ENCODE peak calls at places on chromosome 6, in six cellular contexts. H is ovary, Y is tibial nerve, M is IMR-90, E is body of pancreas, N is esophagus muscularis mucosa. F is an unnamed sample.

GRCh38 chr6:82875573-82876185 is 190.0 kb downstream of the UBE3D start:
- DNase-seq in H (no peak), Y (no peak), M (peak), E (no peak), N (peak), F (no peak)

GRCh38 chr6:157056275-157056674 is 267.0 kb downstream of the TMEM242 start:
- DNase-seq in H (no peak), Y (no peak), M (no peak), E (no peak), N (no peak), F (no peak)

GRCh38 chr6:155213611-155214372 is 50.0 kb upstream of the CLDN20 start:
- DNase-seq in H (no peak), Y (no peak), M (no peak), E (no peak), N (no peak), F (no peak)

GRCh38 chr6:138248878-138249277 is 30.6 kb upstream of the PBOV1 start:
- DNase-seq in H (no peak), Y (no peak), M (no peak), E (no peak), N (no peak), F (peak)

GRCh38 chr6:34515473-34516387 is 40.4 kb downstream of the SPDEF start:
- DNase-seq in H (no peak), Y (no peak), M (no peak), E (no peak), N (no peak), F (no peak)

GRCh38 chr6:217048-217659 is 75.1 kb upstream of the DUSP22 start:
- DNase-seq in H (no peak), Y (no peak), M (no peak), E (no peak), N (no peak), F (no peak)

GRCh38 chr6:139296927-139297326 is 5.1 kb upstream of the TXLNB start:
- DNase-seq in H (no peak), Y (no peak), M (peak), E (no peak), N (no peak), F (no peak)

GRCh38 chr6:38024908-38025307 is 205.4 kb downstream of the ZFAND3 start:
- DNase-seq in H (no peak), Y (no peak), M (peak), E (no peak), N (no peak), F (no peak)

GRCh38 chr6:2821554-2821953 is 20.1 kb downstream of the SERPINB1 start:
- DNase-seq in H (no peak), Y (no peak), M (no peak), E (no peak), N (peak), F (no peak)

GRCh38 chr6:67252663-67253062 is 1382.4 kb upstream of the ADGRB3 start:
- DNase-seq in H (no peak), Y (no peak), M (no peak), E (no peak), N (no peak), F (no peak)

GRCh38 chr6:154598403-154598802 is 87.9 kb upstream of the CNKSR3 start:
- DNase-seq in H (no peak), Y (no peak), M (no peak), E (no peak), N (no peak), F (no peak)

GRCh38 chr6:170110201-170111140 is 180.4 kb downstream of the DLL1 start:
- DNase-seq in H (peak), Y (no peak), M (no peak), E (peak), N (no peak), F (peak)

GRCh38 chr6:125939026-125939425 is 17.5 kb upstream of the HINT3 start:
- DNase-seq in H (no peak), Y (no peak), M (no peak), E (no peak), N (no peak), F (no peak)

GRCh38 chr6:157110620-157111019 is 212.7 kb downstream of the TMEM242 start:
- DNase-seq in H (no peak), Y (no peak), M (peak), E (no peak), N (no peak), F (no peak)

GRCh38 chr6:36676142-36677058 is 2.1 kb upstream of the CDKN1A start:
- DNase-seq in H (no peak), Y (no peak), M (peak), E (peak), N (no peak), F (no peak)

GRCh38 chr6:45074423-45074822 is 253.7 kb upstream of the RUNX2 start:
- DNase-seq in H (no peak), Y (no peak), M (no peak), E (no peak), N (no peak), F (no peak)

GRCh38 chr6:139250296-139251274 is 41.2 kb downstream of the TXLNB start:
- DNase-seq in H (peak), Y (no peak), M (peak), E (peak), N (no peak), F (no peak)

GRCh38 chr6:166936079-166936787 is 20.1 kb downstream of the RNASET2 start:
- DNase-seq in H (no peak), Y (no peak), M (no peak), E (no peak), N (no peak), F (peak)

GRCh38 chr6:140560671-140561070 is 1186.2 kb upstream of the CITED2 start:
- DNase-seq in H (no peak), Y (no peak), M (no peak), E (no peak), N (no peak), F (no peak)

GRCh38 chr6:38067263-38067980 is 247.9 kb downstream of the ZFAND3 start:
- DNase-seq in H (no peak), Y (no peak), M (no peak), E (no peak), N (no peak), F (no peak)

GRCh38 chr6:127864701-127865100 is 36.2 kb downstream of the THEMIS start:
- DNase-seq in H (no peak), Y (no peak), M (no peak), E (no peak), N (no peak), F (no peak)

GRCh38 chr6:23535071-23535470 is 590.9 kb upstream of the NRSN1 start:
- DNase-seq in H (no peak), Y (no peak), M (no peak), E (no peak), N (no peak), F (no peak)

GRCh38 chr6:30493643-30494250 is 4.4 kb downstream of the HLA-E start:
- DNase-seq in H (no peak), Y (no peak), M (no peak), E (no peak), N (no peak), F (no peak)

GRCh38 chr6:82555801-82556200 is 192.2 kb downstream of the TPBG start:
- DNase-seq in H (no peak), Y (no peak), M (peak), E (no peak), N (no peak), F (no peak)

GRCh38 chr6:168778201-168778600 is 337.2 kb downstream of the SMOC2 start:
- DNase-seq in H (peak), Y (peak), M (no peak), E (peak), N (no peak), F (no peak)

GRCh38 chr6:42451146-42451594 is 556 bp downstream of the TRERF1 start:
- DNase-seq in H (peak), Y (no peak), M (no peak), E (no peak), N (peak), F (peak)

GRCh38 chr6:42450314-42451145 is 1.2 kb downstream of the TRERF1 start:
- DNase-seq in H (peak), Y (no peak), M (peak), E (no peak), N (peak), F (no peak)

GRCh38 chr6:42448391-42448790 is 3.3 kb downstream of the TRERF1 start:
- DNase-seq in H (no peak), Y (no peak), M (no peak), E (no peak), N (peak), F (no peak)

GRCh38 chr6:42448906-42449659 is 2.6 kb downstream of the TRERF1 start:
- DNase-seq in H (no peak), Y (no peak), M (no peak), E (no peak), N (peak), F (no peak)

GRCh38 chr6:42449917-42450313 is 1.8 kb downstream of the TRERF1 start:
- DNase-seq in H (no peak), Y (no peak), M (peak), E (no peak), N (peak), F (no peak)
- H3K27ac ChIP-seq in H (peak), Y (peak), M (peak), E (no peak), N (peak), F (peak)

DNA sequence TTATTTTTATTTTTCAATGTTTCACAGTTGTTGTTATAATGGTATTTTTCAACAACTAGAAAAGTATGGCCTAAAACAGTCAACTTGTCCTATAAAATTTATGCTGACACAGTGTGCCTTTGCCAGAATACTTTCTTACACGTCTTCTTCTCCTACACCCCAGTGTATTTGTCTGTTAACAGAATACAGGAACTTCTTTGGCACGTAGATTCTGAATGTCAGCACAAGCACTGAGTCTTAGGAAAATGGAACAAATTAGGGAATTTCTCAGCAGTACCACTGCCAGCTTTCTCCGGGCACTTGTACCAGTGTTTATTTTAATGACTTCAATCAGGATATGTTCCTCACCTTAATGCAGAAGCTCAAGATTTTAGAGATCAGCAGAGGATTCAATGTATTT is 26.7 kb upstream of the AKIRIN2 start:
- DNase-seq in H (no peak), Y (no peak), M (no peak), E (no peak), N (no peak), F (no peak)
- TF ChIP-seq POLR2A in H (no peak), Y (no peak), M (no peak), E (no peak), N (no peak), F (no peak)

DNA sequence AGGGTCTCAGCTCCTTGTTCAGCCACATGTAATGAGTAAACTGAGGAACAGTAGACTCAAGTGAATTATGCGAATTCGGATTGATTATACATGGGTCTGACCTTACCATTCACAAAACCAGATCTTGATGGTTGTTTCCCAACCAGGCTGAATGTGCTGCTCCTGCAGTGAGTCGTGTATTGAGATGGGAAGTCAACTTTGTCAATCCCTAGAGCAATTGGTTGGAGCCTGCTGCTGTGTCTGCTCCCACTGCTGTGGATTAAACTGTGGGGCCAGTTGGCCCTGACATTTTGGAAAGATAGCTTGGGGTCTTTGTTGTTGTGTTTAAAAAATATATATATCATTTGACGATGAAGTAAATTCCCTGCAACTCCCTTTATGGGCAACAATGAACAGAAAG is 23.9 kb downstream of the FAM50B start:
- DNase-seq in H (no peak), Y (no peak), M (no peak), E (no peak), N (no peak), F (no peak)
- TF ChIP-seq CTCF in H (no peak), Y (no peak), M (no peak), E (no peak), N (no peak), F (no peak)

GRCh38 chr6:142933701-142934100 is 11.3 kb downstream of the HIVEP2 start:
- DNase-seq in H (no peak), Y (no peak), M (no peak), E (no peak), N (no peak), F (no peak)

GRCh38 chr6:142935553-142936517 is 9.1 kb downstream of the HIVEP2 start:
- DNase-seq in H (no peak), Y (no peak), M (no peak), E (no peak), N (no peak), F (no peak)

GRCh38 chr6:142934599-142934998 is 10.4 kb downstream of the HIVEP2 start:
- DNase-seq in H (no peak), Y (no peak), M (no peak), E (no peak), N (no peak), F (no peak)

GRCh38 chr6:142932788-142933362 is 12.1 kb downstream of the HIVEP2 start:
- DNase-seq in H (no peak), Y (no peak), M (no peak), E (no peak), N (no peak), F (no peak)

DNA sequence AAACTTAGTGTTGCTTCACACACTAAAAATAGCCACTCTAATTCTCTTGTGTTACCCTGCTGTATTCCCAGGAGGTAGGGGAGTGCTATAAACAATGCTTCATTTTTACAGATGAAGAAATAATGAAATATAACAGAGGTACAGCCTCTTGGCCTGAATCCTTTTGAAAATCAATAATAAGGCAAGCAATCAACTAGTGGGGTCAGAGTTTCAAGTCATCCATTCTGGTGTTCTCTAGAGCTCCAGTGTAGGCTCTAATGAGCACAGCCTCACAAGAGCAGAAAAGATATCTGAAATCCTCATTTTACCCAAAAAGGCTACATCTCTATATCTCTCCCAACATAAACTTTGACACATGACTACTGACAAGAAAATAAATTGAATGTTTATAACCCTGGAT is 10.8 kb downstream of the HIVEP2 start:
- DNase-seq in H (no peak), Y (no peak), M (no peak), E (no peak), N (no peak), F (no peak)
- H3K27ac ChIP-seq in H (no peak), Y (no peak), M (no peak), E (peak), N (no peak), F (no peak)

DNA sequence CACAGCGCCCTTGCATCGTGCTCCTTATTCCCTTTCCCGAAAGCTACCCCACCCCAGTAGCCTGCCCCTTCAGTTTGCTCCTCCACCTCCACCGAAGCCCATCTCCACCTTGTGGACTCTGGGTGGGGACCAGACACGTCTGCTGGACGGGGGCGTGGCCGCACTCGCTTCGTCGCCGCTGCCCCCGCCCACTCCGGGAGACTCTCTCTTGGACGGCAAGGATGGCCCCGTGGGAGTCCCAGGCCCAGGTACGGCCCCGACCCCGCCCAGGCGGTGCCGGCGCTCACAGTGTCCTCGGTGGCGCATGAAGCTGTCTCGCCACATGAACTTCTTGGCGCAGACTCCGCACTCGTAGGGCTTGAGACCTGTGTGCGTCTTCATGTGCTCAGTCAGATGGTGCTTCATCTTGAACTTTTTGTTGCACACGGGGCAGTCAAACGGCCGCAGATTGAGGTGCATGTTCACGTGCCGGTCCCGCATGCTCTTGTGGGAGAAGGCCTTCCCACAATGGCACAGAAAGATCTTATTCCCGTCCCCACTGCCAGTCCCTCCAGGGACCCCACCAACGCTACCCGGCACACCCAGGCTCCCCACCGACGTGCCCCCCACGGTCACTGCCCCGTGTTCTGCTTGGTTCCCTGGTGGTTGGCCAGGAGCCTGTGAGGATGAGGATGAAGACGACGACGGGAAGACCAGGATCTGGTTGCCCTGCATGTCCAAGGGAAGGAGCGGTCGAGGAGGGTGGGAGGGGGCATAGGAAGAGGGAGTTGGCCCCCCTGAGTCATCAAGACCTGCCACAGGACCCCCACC is 1.3 kb upstream of the TAPBP start:
- DNase-seq in H (peak), Y (peak), M (no peak), E (no peak), N (no peak), F (peak)
- TF ChIP-seq POLR2A in H (no peak), Y (no peak), M (no peak), E (no peak), N (no peak), F (no peak)

DNA sequence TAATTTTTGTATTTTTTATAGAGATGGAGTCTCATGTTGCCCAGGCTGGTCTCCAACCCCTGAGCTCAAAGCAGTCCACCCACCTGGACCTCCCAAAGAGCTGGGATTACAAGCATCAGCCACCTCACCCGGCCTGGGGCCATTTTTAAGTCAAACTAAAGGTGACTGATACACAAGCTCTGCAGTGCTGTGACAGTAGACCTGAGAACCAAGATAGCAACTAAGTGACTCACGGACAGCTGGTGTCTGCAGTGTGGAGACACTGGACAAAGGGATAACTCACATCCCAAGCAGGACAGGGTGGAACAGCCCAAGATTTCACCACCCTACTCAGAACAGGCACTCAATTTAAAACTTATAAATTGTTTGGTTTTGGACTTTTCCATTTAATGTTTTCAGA is 402.5 kb downstream of the CD83 start:
- DNase-seq in H (no peak), Y (no peak), M (peak), E (no peak), N (no peak), F (no peak)
- TF ChIP-seq CTCF in H (no peak), Y (no peak), M (no peak), E (no peak), N (no peak), F (no peak)

GRCh38 chr6:18096423-18096822 is 26.1 kb downstream of the NHLRC1 start:
- DNase-seq in H (no peak), Y (no peak), M (no peak), E (no peak), N (no peak), F (no peak)

GRCh38 chr6:18101873-18102272 is 20.6 kb downstream of the NHLRC1 start:
- DNase-seq in H (no peak), Y (no peak), M (no peak), E (no peak), N (no peak), F (no peak)

GRCh38 chr6:18100296-18100695 is 22.2 kb downstream of the NHLRC1 start:
- DNase-seq in H (no peak), Y (no peak), M (no peak), E (no peak), N (no peak), F (no peak)

GRCh38 chr6:18101271-18101670 is 21.2 kb downstream of the NHLRC1 start:
- DNase-seq in H (no peak), Y (no peak), M (peak), E (no peak), N (no peak), F (no peak)

GRCh38 chr6:18099501-18099900 is 23.0 kb downstream of the NHLRC1 start:
- DNase-seq in H (no peak), Y (no peak), M (no peak), E (no peak), N (no peak), F (no peak)
- H3K27ac ChIP-seq in H (no peak), Y (peak), M (no peak), E (no peak), N (no peak), F (no peak)

DNA sequence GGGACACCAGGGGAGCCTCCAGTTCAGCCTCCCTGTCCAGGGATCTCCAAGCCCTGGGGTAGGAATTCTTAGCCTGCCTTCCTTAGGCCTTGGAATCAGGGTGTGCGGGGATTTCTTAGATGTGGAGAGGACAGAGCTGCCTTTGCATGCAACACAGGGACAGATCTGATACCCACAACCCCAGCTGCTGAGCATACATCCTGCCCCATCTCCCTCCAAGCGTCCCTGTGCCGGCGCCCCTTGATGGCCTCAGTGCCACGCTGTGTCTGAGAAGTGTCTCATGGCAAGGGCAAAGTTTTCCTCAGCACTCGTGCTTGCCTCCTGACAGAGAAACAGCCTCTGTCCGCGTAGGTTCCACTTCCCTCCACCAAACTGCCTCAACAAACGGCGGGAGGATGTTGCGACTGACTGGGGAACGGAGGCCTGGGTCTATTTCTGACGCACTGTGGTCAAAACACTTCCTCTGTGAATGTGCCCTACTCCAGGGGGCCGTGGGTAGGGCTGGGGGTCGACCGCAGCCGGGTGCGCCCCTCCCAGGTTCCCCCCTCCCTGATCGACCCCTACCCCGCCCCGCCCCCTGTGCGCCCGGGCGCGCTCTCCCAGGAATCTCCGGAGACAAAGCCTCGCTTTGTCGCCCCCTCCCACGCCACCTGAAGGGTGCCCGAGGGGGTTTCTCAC is 950 bp downstream of the MICAL1 start:
- DNase-seq in H (no peak), Y (no peak), M (peak), E (peak), N (no peak), F (no peak)
- TF ChIP-seq POLR2A in H (no peak), Y (peak), M (no peak), E (no peak), N (no peak), F (no peak)

GRCh38 chr6:148530976-148531375 is 188.3 kb downstream of the SASH1 start:
- DNase-seq in H (no peak), Y (no peak), M (peak), E (no peak), N (no peak), F (no peak)

GRCh38 chr6:148530394-148530923 is 187.8 kb downstream of the SASH1 start:
- DNase-seq in H (no peak), Y (no peak), M (peak), E (no peak), N (peak), F (no peak)

GRCh38 chr6:148526145-148526544 is 183.5 kb downstream of the SASH1 start:
- DNase-seq in H (no peak), Y (no peak), M (no peak), E (no peak), N (no peak), F (no peak)

GRCh38 chr6:148529010-148529409 is 186.4 kb downstream of the SASH1 start:
- DNase-seq in H (no peak), Y (no peak), M (no peak), E (no peak), N (no peak), F (no peak)

GRCh38 chr6:148528292-148528691 is 185.7 kb downstream of the SASH1 start:
- DNase-seq in H (no peak), Y (no peak), M (peak), E (no peak), N (peak), F (no peak)
- TF ChIP-seq CTCF in H (no peak), Y (peak), M (peak), E (no peak), N (no peak), F (no peak)

F was measured in vagina.